ENCODE peak calls at places on chromosome 15, in four cellular contexts. One of them, this sample, is unnamed.

GRCh38 chr15:30997270-30997669 is 5.8 kb upstream of the MTMR10 start:
- DNase-seq in HepG2: no peak
- DNase-seq in K562: no peak
- DNase-seq in H1: no peak
- DNase-seq in this sample: no peak

GRCh38 chr15:80093854-80094418 is 34.5 kb downstream of the ZFAND6 start:
- DNase-seq in HepG2: no peak
- DNase-seq in H1: no peak
- DNase-seq in K562: peak
- DNase-seq in this sample: no peak

GRCh38 chr15:43880406-43881184 is 53.8 kb downstream of the WDR76 start:
- DNase-seq in H1: no peak
- DNase-seq in HepG2: no peak
- DNase-seq in K562: no peak
- DNase-seq in this sample: no peak

GRCh38 chr15:90884719-90885431 is 571 bp downstream of the FES start:
- DNase-seq in H1: no peak
- DNase-seq in HepG2: no peak
- DNase-seq in K562: no peak
- DNase-seq in this sample: no peak

GRCh38 chr15:40930430-40931299 is 1.5 kb downstream of the DLL4 start:
- DNase-seq in HepG2: peak
- DNase-seq in K562: peak
- DNase-seq in H1: no peak
- DNase-seq in this sample: peak

GRCh38 chr15:82306791-82307713 is 42.2 kb downstream of the GOLGA6L10 start:
- DNase-seq in K562: no peak
- DNase-seq in HepG2: no peak
- DNase-seq in H1: no peak
- DNase-seq in this sample: no peak

GRCh38 chr15:52261498-52262242 is 33.9 kb downstream of the MYO5C start:
- DNase-seq in HepG2: no peak
- DNase-seq in K562: no peak
- DNase-seq in H1: peak
- DNase-seq in this sample: peak

GRCh38 chr15:66917904-66918448 is 147.4 kb upstream of the SMAD3 start:
- DNase-seq in H1: no peak
- DNase-seq in HepG2: no peak
- DNase-seq in K562: no peak
- DNase-seq in this sample: no peak

GRCh38 chr15:99454941-99455795 is 110.6 kb upstream of the MEF2A start:
- DNase-seq in HepG2: peak
- DNase-seq in H1: no peak
- DNase-seq in K562: no peak
- DNase-seq in this sample: peak

GRCh38 chr15:100786901-100787566 is 92.6 kb upstream of the ALDH1A3 start:
- DNase-seq in H1: no peak
- DNase-seq in K562: no peak
- DNase-seq in HepG2: no peak
- DNase-seq in this sample: no peak

GRCh38 chr15:92336588-92336987 is 57.1 kb upstream of the ST8SIA2 start:
- DNase-seq in HepG2: no peak
- DNase-seq in H1: no peak
- DNase-seq in K562: no peak
- DNase-seq in this sample: no peak
- TF ChIP-seq PHF8 in HepG2: no peak
- TF ChIP-seq PHF8 in H1: no peak
- TF ChIP-seq PHF8 in K562: no peak
- TF ChIP-seq PHF8 in this sample: no peak

GRCh38 chr15:26119322-26119721 is 256.2 kb upstream of the ATP10A start:
- DNase-seq in H1: no peak
- DNase-seq in K562: no peak
- DNase-seq in HepG2: no peak
- DNase-seq in this sample: no peak

GRCh38 chr15:26113296-26113695 is 250.2 kb upstream of the ATP10A start:
- DNase-seq in K562: no peak
- DNase-seq in H1: no peak
- DNase-seq in HepG2: no peak
- DNase-seq in this sample: no peak

DNA sequence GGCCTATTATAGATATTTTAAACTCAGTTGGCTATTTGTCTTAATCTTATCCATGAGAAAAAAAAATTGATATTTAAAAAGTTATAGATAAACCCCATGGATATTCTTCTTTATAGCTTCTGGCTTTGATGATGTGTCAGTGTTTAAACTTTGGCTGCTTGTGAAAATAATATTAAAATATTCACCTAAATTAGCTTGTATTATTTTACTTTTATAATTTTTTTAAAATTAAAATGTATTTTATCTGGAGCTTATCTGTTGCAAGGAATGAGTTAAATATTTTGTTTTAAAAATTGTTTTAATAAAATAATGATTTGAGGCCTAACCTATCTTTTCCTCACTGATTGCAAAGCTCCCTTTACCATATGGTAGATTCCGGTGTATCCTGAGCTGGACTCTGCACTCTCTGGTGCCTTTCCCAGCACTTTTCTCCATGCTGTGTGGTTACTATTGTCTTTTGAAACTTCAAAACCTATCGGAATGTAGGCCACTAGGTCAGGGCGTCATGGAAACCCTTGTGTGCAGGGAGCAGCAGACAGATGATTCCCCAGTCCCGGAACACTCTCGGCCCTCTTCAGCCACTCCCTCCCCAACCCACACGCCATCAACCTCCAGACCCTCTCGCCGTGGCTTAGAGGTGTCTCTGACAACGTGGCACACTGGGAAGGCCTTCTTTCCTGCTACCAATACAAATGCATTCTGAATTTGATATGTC is 252.3 kb upstream of the ATP10A start:
- DNase-seq in H1: no peak
- DNase-seq in HepG2: peak
- DNase-seq in K562: no peak
- DNase-seq in this sample: no peak
- TF ChIP-seq USF2 in H1: no peak
- TF ChIP-seq USF2 in HepG2: no peak
- TF ChIP-seq USF2 in K562: no peak
- TF ChIP-seq USF2 in this sample: no peak

GRCh38 chr15:55942332-55942731 is 51.1 kb downstream of the NEDD4 start:
- DNase-seq in H1: no peak
- DNase-seq in K562: no peak
- DNase-seq in HepG2: no peak
- DNase-seq in this sample: no peak
- TF ChIP-seq KDM1A in H1: no peak
- TF ChIP-seq KDM1A in K562: no peak
- TF ChIP-seq KDM1A in HepG2: no peak
- TF ChIP-seq KDM1A in this sample: no peak

GRCh38 chr15:48507416-48508065 is 138.0 kb downstream of the FBN1 start:
- DNase-seq in HepG2: peak
- DNase-seq in K562: peak
- DNase-seq in H1: no peak
- DNase-seq in this sample: peak
- TF ChIP-seq PHF8 in HepG2: no peak
- TF ChIP-seq PHF8 in K562: no peak
- TF ChIP-seq PHF8 in H1: no peak
- TF ChIP-seq PHF8 in this sample: no peak

DNA sequence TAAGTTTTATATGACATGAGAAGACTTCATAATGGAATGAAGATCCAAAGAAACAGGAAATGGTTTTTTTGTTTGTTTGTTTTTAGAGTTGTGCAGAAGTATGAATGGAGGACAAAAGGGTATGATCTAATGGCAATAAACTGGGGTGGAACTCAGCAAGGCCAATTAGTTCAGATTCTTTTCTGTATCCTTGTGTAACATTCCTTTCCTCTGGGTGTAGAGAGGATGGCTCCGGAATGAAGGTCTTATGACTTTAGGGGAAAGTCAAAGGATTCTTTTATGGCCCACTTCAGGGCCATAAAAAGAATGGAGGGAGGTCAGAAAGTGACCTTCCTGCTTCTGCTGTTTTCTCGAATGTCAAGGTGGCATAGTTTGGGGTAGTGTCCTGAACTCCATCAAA is 152.6 kb downstream of the DPH6 start:
- DNase-seq in H1: no peak
- DNase-seq in K562: no peak
- DNase-seq in HepG2: no peak
- DNase-seq in this sample: no peak
- TF ChIP-seq USF2 in H1: no peak
- TF ChIP-seq USF2 in K562: no peak
- TF ChIP-seq USF2 in HepG2: no peak
- TF ChIP-seq USF2 in this sample: no peak

This sample was measured in A549.